ENCODE peak calls at places on chromosomes 2 and 18, in five cellular contexts. One of them, this sample, is unnamed.

GRCh38 chr2:241850544-241851324 is 8.0 kb downstream of the PDCD1 start:
- DNase-seq in neural progenitor cell: no peak
- DNase-seq in OCI-LY7: no peak
- DNase-seq in Karpas-422: no peak
- DNase-seq in fibroblast of lung: no peak
- DNase-seq in this sample: no peak

GRCh38 chr2:3635171-3636008 is 22.6 kb upstream of the ALLC start:
- DNase-seq in neural progenitor cell: no peak
- DNase-seq in OCI-LY7: no peak
- DNase-seq in Karpas-422: no peak
- DNase-seq in fibroblast of lung: no peak
- DNase-seq in this sample: no peak

GRCh38 chr2:74975016-74975415 is 16.6 kb downstream of the POLE4 start:
- DNase-seq in neural progenitor cell: no peak
- DNase-seq in OCI-LY7: no peak
- DNase-seq in Karpas-422: no peak
- DNase-seq in fibroblast of lung: no peak
- DNase-seq in this sample: no peak

GRCh38 chr18:57801379-57802165 is 1.5 kb downstream of the ATP8B1 start:
- DNase-seq in neural progenitor cell: peak; percentile 34
- DNase-seq in OCI-LY7: no peak
- DNase-seq in Karpas-422: no peak
- DNase-seq in fibroblast of lung: peak; percentile 49
- DNase-seq in this sample: peak; percentile 50

GRCh38 chr2:168350380-168350779 is 103.0 kb upstream of the STK39 start:
- DNase-seq in neural progenitor cell: no peak
- DNase-seq in OCI-LY7: no peak
- DNase-seq in Karpas-422: no peak
- DNase-seq in fibroblast of lung: no peak
- DNase-seq in this sample: no peak

GRCh38 chr2:235045336-235045972 is 93.6 kb downstream of the SH3BP4 start:
- DNase-seq in neural progenitor cell: no peak
- DNase-seq in OCI-LY7: peak; percentile 90
- DNase-seq in Karpas-422: peak; percentile 52
- DNase-seq in fibroblast of lung: no peak
- DNase-seq in this sample: peak; percentile 75

GRCh38 chr18:7383336-7383980 is 152.6 kb downstream of the LRRC30 start:
- DNase-seq in neural progenitor cell: no peak
- DNase-seq in OCI-LY7: no peak
- DNase-seq in Karpas-422: no peak
- DNase-seq in fibroblast of lung: no peak
- DNase-seq in this sample: no peak

GRCh38 chr2:200226652-200227426 is 79.7 kb upstream of the SPATS2L start:
- DNase-seq in neural progenitor cell: no peak
- DNase-seq in OCI-LY7: no peak
- DNase-seq in Karpas-422: no peak
- DNase-seq in fibroblast of lung: no peak
- DNase-seq in this sample: no peak

GRCh38 chr18:65221115-65221514 is 529.7 kb upstream of the CDH7 start:
- DNase-seq in neural progenitor cell: no peak
- DNase-seq in OCI-LY7: no peak
- DNase-seq in Karpas-422: no peak
- DNase-seq in fibroblast of lung: no peak
- DNase-seq in this sample: no peak

GRCh38 chr2:197705912-197706838 is 1.0 kb downstream of the MARS2 start:
- DNase-seq in neural progenitor cell: peak; percentile 18
- DNase-seq in OCI-LY7: peak; percentile 74
- DNase-seq in Karpas-422: peak; percentile 84
- DNase-seq in fibroblast of lung: peak; percentile 27
- DNase-seq in this sample: no peak

GRCh38 chr2:6326958-6327357 is 538.7 kb downstream of the CMPK2 start:
- DNase-seq in neural progenitor cell: no peak
- DNase-seq in OCI-LY7: no peak
- DNase-seq in Karpas-422: no peak
- DNase-seq in fibroblast of lung: no peak
- DNase-seq in this sample: no peak

GRCh38 chr18:47873625-47874024 is 56.8 kb downstream of the SMAD2 start:
- DNase-seq in neural progenitor cell: no peak
- DNase-seq in OCI-LY7: no peak
- DNase-seq in Karpas-422: no peak
- DNase-seq in fibroblast of lung: no peak
- DNase-seq in this sample: no peak

DNA sequence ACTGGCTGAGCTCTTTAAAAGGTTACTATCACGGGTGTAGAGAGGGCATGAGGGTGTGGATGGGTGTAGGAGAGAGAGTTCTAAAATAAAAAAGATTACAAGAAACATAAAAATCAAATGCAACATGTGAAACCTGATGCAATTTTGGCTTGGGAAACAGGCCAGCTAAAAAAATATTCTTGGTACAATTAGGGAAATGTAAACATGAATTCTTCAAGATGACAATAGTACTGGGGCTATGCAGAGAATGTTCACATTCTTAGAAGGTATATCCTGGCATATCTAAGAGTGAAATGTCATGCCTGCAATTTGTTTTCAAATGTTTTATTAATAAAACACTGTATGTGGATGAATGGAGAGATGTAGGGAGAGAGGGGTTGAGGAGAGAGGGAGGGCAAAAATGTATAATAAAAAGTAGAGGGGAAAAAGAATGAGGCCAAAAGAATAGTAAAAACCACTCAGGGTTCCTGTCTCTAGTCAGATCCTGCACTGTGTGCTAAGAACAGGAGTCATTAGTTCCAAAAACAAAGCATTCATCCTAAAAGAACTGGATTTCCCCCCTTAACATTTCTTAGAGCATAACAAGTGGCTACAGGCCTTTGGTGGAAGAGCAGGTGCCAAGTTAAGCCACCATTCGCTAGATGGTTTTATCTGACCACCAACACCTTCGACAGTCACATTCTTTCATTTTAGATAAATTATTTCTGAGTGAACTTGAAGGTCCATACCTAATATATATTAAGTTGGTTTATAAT is 77.3 kb downstream of the LPIN2 start:
- DNase-seq in neural progenitor cell: no peak
- DNase-seq in OCI-LY7: no peak
- DNase-seq in Karpas-422: no peak
- DNase-seq in fibroblast of lung: no peak
- DNase-seq in this sample: no peak
- H2AFZ ChIP-seq in neural progenitor cell: no peak overlapping the region
- H2AFZ ChIP-seq in OCI-LY7: no peak overlapping the region
- H2AFZ ChIP-seq in Karpas-422: no peak overlapping the region
- H2AFZ ChIP-seq in fibroblast of lung: no peak overlapping the region
- H2AFZ ChIP-seq in this sample: no peak overlapping the region

DNA sequence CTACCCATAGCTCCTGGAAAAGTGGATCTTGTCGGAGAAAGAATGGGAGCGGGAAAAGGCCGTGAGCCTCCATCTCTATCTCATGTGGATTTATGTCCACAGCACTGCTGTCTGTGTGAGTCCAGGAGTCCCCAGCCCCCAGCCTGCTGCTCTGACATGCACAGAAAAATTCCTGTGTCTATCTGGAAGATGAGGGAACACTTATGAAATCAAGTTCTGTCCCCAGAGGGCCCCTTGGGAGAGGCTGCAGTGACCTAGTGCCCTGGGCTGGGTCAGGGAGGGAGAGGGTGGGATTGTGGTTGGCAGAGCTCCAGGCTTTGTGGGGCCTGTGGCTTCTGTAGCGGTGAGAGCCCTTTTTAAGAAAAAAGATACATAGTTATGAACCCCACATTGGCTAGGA is 37.6 kb downstream of the HJURP start:
- DNase-seq in neural progenitor cell: no peak
- DNase-seq in OCI-LY7: no peak
- DNase-seq in Karpas-422: no peak
- DNase-seq in fibroblast of lung: no peak
- DNase-seq in this sample: no peak
- H2AFZ ChIP-seq in neural progenitor cell: no peak overlapping the region
- H2AFZ ChIP-seq in OCI-LY7: no peak overlapping the region
- H2AFZ ChIP-seq in Karpas-422: no peak overlapping the region
- H2AFZ ChIP-seq in fibroblast of lung: no peak overlapping the region
- H2AFZ ChIP-seq in this sample: no peak overlapping the region

GRCh38 chr2:43239981-43240761 is 13.8 kb upstream of the ZFP36L2 start:
- DNase-seq in neural progenitor cell: no peak
- DNase-seq in OCI-LY7: peak; percentile 52
- DNase-seq in Karpas-422: no peak
- DNase-seq in fibroblast of lung: no peak
- DNase-seq in this sample: no peak
- H2AFZ ChIP-seq in neural progenitor cell: no peak overlapping the region
- H2AFZ ChIP-seq in OCI-LY7: no peak overlapping the region
- H2AFZ ChIP-seq in Karpas-422: no peak overlapping the region
- H2AFZ ChIP-seq in fibroblast of lung: no peak overlapping the region
- H2AFZ ChIP-seq in this sample: no peak overlapping the region

DNA sequence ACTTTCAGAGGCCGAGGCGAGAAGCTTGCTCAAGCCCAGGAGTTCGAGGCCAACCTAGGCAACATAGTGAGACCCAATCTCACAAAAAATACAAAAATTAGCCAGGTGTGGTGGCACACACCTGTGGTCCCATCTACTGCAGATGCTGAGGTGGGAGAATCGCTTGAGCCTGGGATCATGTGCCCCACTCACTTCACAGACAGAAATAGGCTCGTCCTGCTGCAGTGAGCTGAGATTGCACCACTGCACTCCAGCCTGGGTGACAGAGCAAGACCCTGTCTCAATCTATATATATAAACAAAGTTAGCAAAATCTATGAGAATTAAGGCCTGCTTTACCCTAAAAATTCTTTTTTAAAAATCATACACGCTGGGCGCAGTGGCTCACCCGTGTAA is 50.8 kb downstream of the TEX44 start:
- DNase-seq in neural progenitor cell: no peak
- DNase-seq in OCI-LY7: peak; percentile 44
- DNase-seq in Karpas-422: no peak
- DNase-seq in fibroblast of lung: no peak
- DNase-seq in this sample: no peak
- H2AFZ ChIP-seq in neural progenitor cell: no peak overlapping the region
- H2AFZ ChIP-seq in OCI-LY7: peak overlapping the region; percentile 96
- H2AFZ ChIP-seq in Karpas-422: peak overlapping the region; percentile 17
- H2AFZ ChIP-seq in fibroblast of lung: no peak overlapping the region
- H2AFZ ChIP-seq in this sample: peak overlapping the region; percentile 67

GRCh38 chr2:20571231-20571630 is 79.7 kb downstream of the HS1BP3 start:
- DNase-seq in neural progenitor cell: no peak
- DNase-seq in OCI-LY7: no peak
- DNase-seq in Karpas-422: no peak
- DNase-seq in fibroblast of lung: no peak
- DNase-seq in this sample: no peak

GRCh38 chr2:20570249-20570648 is 80.6 kb downstream of the HS1BP3 start:
- DNase-seq in neural progenitor cell: no peak
- DNase-seq in OCI-LY7: no peak
- DNase-seq in Karpas-422: no peak
- DNase-seq in fibroblast of lung: no peak
- DNase-seq in this sample: no peak

GRCh38 chr2:20568501-20569463 is 82.1 kb downstream of the HS1BP3 start:
- DNase-seq in neural progenitor cell: no peak
- DNase-seq in OCI-LY7: no peak
- DNase-seq in Karpas-422: no peak
- DNase-seq in fibroblast of lung: no peak
- DNase-seq in this sample: peak; percentile 48

GRCh38 chr2:20567926-20568179 is 83.0 kb downstream of the HS1BP3 start:
- DNase-seq in neural progenitor cell: no peak
- DNase-seq in OCI-LY7: no peak
- DNase-seq in Karpas-422: no peak
- DNase-seq in fibroblast of lung: no peak
- DNase-seq in this sample: no peak

DNA sequence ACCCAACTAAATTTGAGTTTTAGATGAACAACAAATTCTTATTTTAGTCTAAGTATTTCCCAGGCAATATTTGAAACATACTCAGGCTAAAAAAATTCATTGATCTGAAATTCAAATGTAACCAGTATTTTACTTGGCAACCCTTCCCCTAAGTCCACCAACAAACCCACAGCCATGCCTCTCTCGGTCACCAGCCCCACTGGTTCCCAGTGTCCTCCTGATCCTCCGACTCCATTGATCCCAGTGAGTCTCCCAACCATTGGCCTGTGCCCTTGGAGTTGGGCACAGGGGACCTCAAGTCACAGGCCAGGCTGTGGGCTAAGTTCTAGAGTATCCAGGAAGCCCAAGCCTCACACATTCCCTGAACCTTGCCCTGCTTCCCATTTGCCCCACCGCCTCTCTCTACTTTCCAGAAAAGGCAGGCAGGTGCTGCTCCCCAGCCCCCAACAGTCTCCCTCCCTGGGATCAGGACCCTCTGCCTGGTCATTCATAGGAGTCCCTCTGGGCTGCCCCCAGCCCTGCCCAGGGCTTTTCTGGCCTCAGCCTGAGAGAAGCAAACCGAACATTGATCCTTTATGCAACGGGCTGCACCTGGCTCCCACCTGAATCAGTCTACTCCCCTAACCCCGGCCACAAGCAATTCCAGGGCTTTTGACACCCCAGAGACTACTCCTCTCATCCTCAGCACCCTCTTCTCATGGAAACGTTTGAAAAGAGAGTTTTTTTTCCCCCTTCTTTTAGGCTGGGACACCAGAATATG is 81.3 kb downstream of the HS1BP3 start:
- DNase-seq in neural progenitor cell: no peak
- DNase-seq in OCI-LY7: no peak
- DNase-seq in Karpas-422: no peak
- DNase-seq in fibroblast of lung: no peak
- DNase-seq in this sample: no peak
- H2AFZ ChIP-seq in neural progenitor cell: no peak overlapping the region
- H2AFZ ChIP-seq in OCI-LY7: no peak overlapping the region
- H2AFZ ChIP-seq in Karpas-422: no peak overlapping the region
- H2AFZ ChIP-seq in fibroblast of lung: no peak overlapping the region
- H2AFZ ChIP-seq in this sample: no peak overlapping the region